ENCODE peak calls at places on chromosomes 5 and 9, in five cellular contexts. F, O, C, N and I are unnamed samples.

GRCh38 chr5:1130218-1130946 is 18.5 kb upstream of the SLC12A7 start:
- DNase-seq in F (no peak), O (no peak), C (no peak), N (no peak), I (no peak)

GRCh38 chr5:139342423-139342723 is 719 bp downstream of the PAIP2 start:
- DNase-seq in F (no peak), O (no peak), C (no peak), N (no peak), I (no peak)

GRCh38 chr5:36683821-36684434 is 77.5 kb downstream of the SLC1A3 start:
- DNase-seq in F (no peak), O (no peak), C (no peak), N (no peak), I (peak; percentile 82)

GRCh38 chr5:69038539-69038938 is 55.3 kb upstream of the SLC30A5 start:
- DNase-seq in F (no peak), O (no peak), C (no peak), N (peak; percentile 21), I (no peak)

GRCh38 chr9:35748858-35749514 is at the start of the genes GBA2 and RGP1:
- DNase-seq in F (peak; percentile 42), O (peak; percentile 91), C (peak; percentile 81), N (peak; percentile 77), I (peak; percentile 65)

GRCh38 chr5:56851258-56851941 is 36.1 kb downstream of the MAP3K1 start:
- DNase-seq in F (no peak), O (no peak), C (no peak), N (no peak), I (no peak)

GRCh38 chr5:91219803-91220371 is 163.2 kb downstream of the ARRDC3 start:
- DNase-seq in F (peak; percentile 26), O (peak; percentile 56), C (peak; percentile 73), N (no peak), I (no peak)

GRCh38 chr5:170747357-170747756 is 36.2 kb upstream of the GABRP start:
- DNase-seq in F (no peak), O (no peak), C (no peak), N (no peak), I (no peak)

GRCh38 chr5:1936413-1936812 is 53.7 kb upstream of the IRX4 start:
- DNase-seq in F (peak; percentile 78), O (no peak), C (no peak), N (no peak), I (no peak)

GRCh38 chr5:4909086-4909485 is 231.0 kb upstream of the ADAMTS16 start:
- DNase-seq in F (no peak), O (no peak), C (no peak), N (no peak), I (no peak)

GRCh38 chr5:132812123-132812948 is 766 bp upstream of the SOWAHA start:
- DNase-seq in F (no peak), O (no peak), C (no peak), N (no peak), I (no peak)

DNA sequence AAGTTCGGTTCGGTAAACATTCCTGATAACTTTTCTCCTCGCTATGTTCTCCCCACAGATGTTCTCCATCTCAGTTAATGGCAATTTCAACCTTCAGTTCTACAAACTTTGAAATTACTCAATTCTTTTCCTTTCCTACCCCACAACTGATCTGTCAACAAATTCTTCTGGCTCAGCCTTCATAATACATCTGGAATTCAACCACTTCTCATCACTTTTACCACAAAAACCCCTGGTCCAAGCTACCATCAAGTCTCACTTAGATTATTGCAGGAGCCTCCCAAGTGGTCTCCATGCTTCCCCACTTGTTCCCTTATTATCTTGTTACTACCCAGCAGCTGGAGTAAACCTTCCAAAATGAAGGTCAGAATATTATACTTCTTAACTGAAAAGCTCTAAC is 110.1 kb downstream of the FBN2 start:
- DNase-seq in F (no peak), O (no peak), C (no peak), N (no peak), I (no peak)
- TF ChIP-seq REST in F (no peak), O (no peak), C (no peak), N (no peak), I (no peak)

GRCh38 chr5:159916841-159917761 is 819 bp downstream of the ADRA1B start:
- DNase-seq in F (no peak), O (no peak), C (peak; percentile 36), N (no peak), I (no peak)
- TF ChIP-seq REST in F (no peak), O (no peak), C (no peak), N (no peak), I (no peak)

DNA sequence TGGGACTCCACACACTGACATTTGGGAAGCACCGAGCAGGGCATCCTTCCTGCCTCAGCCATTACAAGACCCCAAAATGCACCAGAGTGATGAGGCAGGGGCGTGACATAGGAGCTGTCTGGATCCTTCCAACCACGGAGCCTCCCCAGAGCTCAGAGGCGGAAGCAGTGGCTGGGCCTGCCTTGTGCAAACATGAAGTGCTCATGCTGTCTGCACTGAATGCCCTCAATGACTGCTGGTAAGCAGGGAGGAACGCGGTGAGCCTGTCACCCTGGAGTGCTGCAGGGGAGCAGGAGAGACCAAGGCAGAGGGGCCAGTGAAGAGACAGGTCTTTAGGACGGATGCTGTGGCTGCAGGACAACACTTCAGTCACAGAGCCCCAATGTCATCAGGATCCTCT is 60.2 kb upstream of the HRH2 start:
- DNase-seq in F (no peak), O (no peak), C (no peak), N (no peak), I (no peak)
- TF ChIP-seq REST in F (no peak), O (no peak), C (no peak), N (no peak), I (no peak)

GRCh38 chr9:100354121-100354800 is 1.5 kb upstream of the TEX10 start:
- DNase-seq in F (no peak), O (no peak), C (no peak), N (no peak), I (peak; percentile 17)

GRCh38 chr9:100351508-100351907 is 1.2 kb downstream of the TEX10 start:
- DNase-seq in F (no peak), O (no peak), C (no peak), N (no peak), I (no peak)

GRCh38 chr9:100352201-100352726 is 478 bp downstream of the TEX10 start:
- DNase-seq in F (no peak), O (peak; percentile 47), C (no peak), N (no peak), I (no peak)

GRCh38 chr9:100355561-100355960 is 2.8 kb upstream of the TEX10 start:
- DNase-seq in F (no peak), O (no peak), C (no peak), N (no peak), I (no peak)

GRCh38 chr9:100352727-100353505 is at the start of gene TEX10:
- DNase-seq in F (peak; percentile 59), O (peak; percentile 97), C (peak; percentile 87), N (peak; percentile 75), I (peak; percentile 82)
- TF ChIP-seq REST in F (no peak), O (no peak), C (no peak), N (no peak), I (peak; percentile 39)

DNA sequence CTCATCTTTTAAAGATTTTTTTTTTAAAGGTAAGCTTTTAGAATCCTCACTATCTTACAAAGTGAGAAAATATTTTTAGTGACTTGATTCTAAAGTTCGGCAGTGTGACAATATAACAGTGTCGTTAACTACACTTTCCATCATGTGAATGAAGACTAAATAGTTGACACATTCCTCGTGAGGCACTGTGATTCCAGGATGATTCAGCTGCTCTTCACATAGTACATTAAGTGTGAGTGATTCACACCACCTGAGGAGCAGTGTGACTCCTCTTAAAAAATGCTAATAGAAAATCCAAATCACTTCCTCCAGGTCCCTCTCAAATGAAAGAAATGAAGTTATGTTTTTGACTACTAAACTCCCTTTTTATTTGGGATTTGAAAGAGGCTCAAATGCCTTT is 589.5 kb downstream of the GABRG2 start:
- DNase-seq in F (no peak), O (no peak), C (no peak), N (no peak), I (no peak)
- TF ChIP-seq REST in F (no peak), O (no peak), C (no peak), N (no peak), I (no peak)

GRCh38 chr9:91111876-91112275 is 249.8 kb downstream of the AUH start:
- DNase-seq in F (no peak), O (no peak), C (no peak), N (no peak), I (no peak)

GRCh38 chr9:91106415-91106814 is 255.3 kb downstream of the AUH start:
- DNase-seq in F (no peak), O (no peak), C (no peak), N (no peak), I (no peak)

GRCh38 chr9:91113026-91113425 is 248.7 kb downstream of the AUH start:
- DNase-seq in F (no peak), O (no peak), C (no peak), N (no peak), I (no peak)

GRCh38 chr9:91114450-91114849 is 247.3 kb downstream of the AUH start:
- DNase-seq in F (no peak), O (no peak), C (no peak), N (no peak), I (no peak)

GRCh38 chr9:91111226-91111625 is 250.5 kb downstream of the AUH start:
- DNase-seq in F (no peak), O (no peak), C (no peak), N (no peak), I (no peak)
- TF ChIP-seq REST in F (no peak), O (no peak), C (no peak), N (no peak), I (no peak)

DNA sequence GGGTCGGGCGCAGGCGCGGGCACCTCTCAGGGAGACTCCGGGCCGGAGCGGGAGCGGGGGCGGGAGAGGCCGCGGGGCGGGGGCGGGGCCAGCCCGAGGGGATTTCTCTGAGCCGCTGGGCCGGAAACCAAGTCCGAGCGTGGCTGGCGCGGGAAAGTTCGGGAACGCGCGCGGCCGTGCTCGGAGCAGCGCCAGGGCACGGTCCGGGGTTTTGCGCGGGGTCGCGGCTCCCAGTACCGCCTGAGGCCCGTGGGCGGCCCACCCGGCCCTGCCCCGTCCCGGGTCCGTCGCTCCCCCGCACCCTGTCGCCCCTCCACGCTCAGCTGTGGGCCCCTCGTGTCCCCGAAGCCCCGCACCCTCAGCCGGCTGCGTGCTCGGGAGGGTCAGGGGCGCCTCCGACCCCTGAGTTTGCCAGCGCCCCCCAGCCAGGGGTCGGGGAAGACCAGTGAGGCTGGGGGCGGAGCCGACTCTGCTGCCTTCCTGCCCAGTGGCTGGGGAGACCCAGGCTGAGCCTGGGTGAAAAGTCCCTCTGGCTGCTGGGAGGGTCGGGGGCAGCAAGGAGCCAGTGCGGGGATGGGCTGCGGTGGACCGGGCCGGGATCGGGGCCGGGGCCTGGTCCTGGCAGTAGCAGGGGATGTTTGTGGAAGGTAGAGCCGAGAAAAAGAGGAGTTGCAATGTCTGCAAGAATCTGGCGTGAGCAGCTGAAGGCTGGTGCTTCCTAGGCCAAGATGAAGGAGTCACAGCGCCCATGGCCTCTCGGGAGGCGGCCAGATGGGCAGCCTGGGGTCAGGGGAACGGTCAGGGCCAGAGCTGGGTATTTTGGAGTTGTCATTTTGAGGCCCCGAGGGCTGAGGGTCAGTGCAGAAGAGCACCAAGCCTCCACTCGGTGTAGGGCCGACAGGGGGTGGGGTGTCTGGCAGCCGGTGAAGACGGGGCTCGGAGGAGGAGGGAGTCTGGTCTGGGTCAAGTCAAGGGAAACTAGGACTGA is 588 bp downstream of the TRAF2 start:
- DNase-seq in F (no peak), O (peak; percentile 74), C (no peak), N (no peak), I (peak; percentile 27)
- TF ChIP-seq REST in F (no peak), O (no peak), C (no peak), N (no peak), I (no peak)